ENCODE peak calls at places on chromosomes 16 and 17, in four cellular contexts. C, I, B and N are unnamed samples.

GRCh38 chr17:60311186-60311585 is 80.7 kb downstream of the USP32 start:
- DNase-seq in C (no peak), I (no peak), B (no peak), N (no peak)

GRCh38 chr16:86509759-86510464 is 415 bp upstream of the FOXF1 start:
- DNase-seq in B (no peak), C (peak), I (peak), N (peak)

GRCh38 chr17:64125937-64126336 is 4.0 kb downstream of the ERN1 start:
- DNase-seq in I (no peak), B (no peak), C (no peak), N (no peak)

GRCh38 chr17:59493867-59494266 is 71.5 kb upstream of the DHX40 start:
- DNase-seq in B (no peak), I (no peak), C (no peak), N (no peak)

GRCh38 chr17:41617136-41617535 is 4.6 kb upstream of the KRT16 start:
- DNase-seq in C (no peak), B (no peak), I (peak), N (no peak)

GRCh38 chr16:17780181-17780580 is 309.4 kb upstream of the XYLT1 start:
- DNase-seq in I (no peak), C (no peak), B (no peak), N (no peak)

GRCh38 chr16:78720416-78720815 is 621.0 kb downstream of the WWOX start:
- DNase-seq in C (no peak), I (no peak), B (no peak), N (no peak)

GRCh38 chr17:15893333-15894024 is 51.5 kb upstream of the ADORA2B start:
- DNase-seq in C (no peak), B (no peak), I (no peak), N (no peak)

GRCh38 chr17:17836818-17837379 is at the start of gene SREBF1:
- DNase-seq in C (no peak), I (peak), B (no peak), N (peak)

GRCh38 chr17:80833952-80834895 is 157.4 kb upstream of the CHMP6 start:
- DNase-seq in C (peak), I (peak), B (no peak), N (no peak)

GRCh38 chr16:57661936-57662906 is 5.9 kb upstream of the ADGRG3 start:
- DNase-seq in B (no peak), I (peak), C (no peak), N (no peak)

GRCh38 chr16:57663436-57663835 is 4.7 kb upstream of the ADGRG3 start:
- DNase-seq in C (no peak), I (peak), B (no peak), N (no peak)

GRCh38 chr16:57661510-57661909 is 6.6 kb upstream of the ADGRG3 start:
- DNase-seq in C (no peak), B (no peak), I (peak), N (no peak)

GRCh38 chr16:57658878-57659674 is 9.0 kb upstream of the ADGRG3 start:
- DNase-seq in C (no peak), B (no peak), I (peak), N (no peak)

DNA sequence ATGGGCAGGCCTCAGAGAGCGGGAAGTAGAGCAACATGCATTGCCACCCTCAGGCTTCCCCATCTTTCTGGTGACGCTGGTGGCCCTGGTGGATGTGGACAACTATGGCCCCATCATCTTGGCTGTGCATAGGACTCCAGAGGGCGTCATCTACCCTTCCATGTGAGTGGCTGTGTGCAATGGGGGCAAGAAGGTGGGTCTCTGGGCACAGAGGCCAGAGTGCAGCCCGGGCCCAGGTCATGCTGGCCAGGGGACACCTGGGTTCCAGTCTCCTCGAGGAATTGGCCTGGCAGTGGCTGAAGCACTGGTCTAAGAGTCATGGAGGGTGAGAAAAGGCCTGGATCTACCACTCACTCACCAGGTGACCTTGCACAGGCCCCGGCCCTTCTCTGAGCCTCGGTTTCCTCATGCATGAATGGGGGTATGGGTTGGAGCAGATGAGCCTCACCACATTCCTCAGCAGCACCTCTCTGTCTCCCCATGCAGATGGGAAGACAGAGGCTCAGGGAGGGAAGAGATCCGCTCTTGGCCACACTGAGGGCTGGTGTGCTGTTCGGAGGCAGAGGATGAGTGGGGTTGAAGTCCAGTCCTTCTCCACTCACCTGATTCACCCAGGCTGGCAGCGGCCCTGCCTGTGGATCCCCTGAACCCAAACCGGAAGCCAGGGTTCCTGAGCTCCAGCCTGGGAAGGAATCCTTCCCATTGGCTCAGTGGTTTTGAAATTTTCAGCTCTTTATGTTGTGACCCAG is 7.2 kb upstream of the ADGRG3 start:
- DNase-seq in C (no peak), I (peak), B (no peak), N (no peak)
- TF ChIP-seq CTCF in C (no peak), I (no peak), B (no peak), N (no peak)

GRCh38 chr17:45814622-45815606 is 29.8 kb upstream of the SPPL2C start:
- DNase-seq in C (no peak), B (no peak), I (no peak), N (no peak)

GRCh38 chr17:45808845-45809244 is 24.7 kb downstream of the CRHR1 start:
- DNase-seq in B (no peak), I (no peak), C (no peak), N (no peak)

GRCh38 chr17:45809484-45809883 is 25.4 kb downstream of the CRHR1 start:
- DNase-seq in C (no peak), B (no peak), I (no peak), N (no peak)

GRCh38 chr17:45813051-45813731 is 29.1 kb downstream of the CRHR1 start:
- DNase-seq in B (no peak), I (no peak), C (no peak), N (no peak)

GRCh38 chr17:45812102-45812501 is 28.0 kb downstream of the CRHR1 start:
- DNase-seq in C (peak), I (no peak), B (no peak), N (no peak)
- TF ChIP-seq CTCF in C (no peak), I (no peak), B (no peak), N (no peak)

DNA sequence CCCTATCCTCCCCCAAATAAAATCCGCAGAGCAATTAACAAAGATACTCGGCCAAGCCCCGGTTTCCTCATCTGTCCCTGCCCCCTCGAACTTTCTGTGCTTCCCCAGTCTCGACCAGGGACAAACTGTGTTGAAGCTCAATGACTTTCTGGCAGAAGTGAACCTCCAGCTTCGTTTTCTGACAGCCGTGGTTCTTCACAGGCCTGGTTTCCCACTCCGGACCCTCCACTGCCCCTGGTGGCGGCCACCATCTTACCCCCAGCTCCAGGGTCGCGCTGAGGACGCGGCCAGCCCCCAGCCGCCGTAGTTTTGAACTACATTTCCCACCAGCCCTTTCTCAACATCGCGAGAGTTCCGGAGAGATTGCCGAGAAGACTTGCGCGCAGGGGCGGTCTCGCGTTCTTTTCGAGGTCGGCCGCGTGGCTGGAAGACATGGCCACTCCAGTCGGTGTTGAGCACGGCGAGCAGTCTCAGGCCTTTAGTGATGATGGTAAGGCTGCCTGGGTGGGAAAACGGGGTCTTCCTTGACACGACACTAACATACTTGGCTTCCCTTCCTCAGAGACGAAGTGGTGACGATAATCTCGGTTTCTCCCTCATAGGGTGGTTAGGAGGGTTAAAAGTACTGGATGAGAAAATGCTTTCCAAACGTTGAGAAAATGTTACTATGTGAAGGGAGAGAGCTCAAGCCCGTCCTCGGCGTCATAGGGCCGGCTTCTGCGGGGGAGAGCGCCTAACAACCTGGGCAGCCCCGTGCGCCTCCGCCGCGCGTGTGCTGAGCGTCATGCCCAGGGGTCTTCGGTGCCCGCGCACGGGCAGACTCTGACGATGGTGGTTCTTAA is 17.7 kb downstream of the PRCD start:
- DNase-seq in I (peak), B (peak), C (peak), N (peak)
- TF ChIP-seq CTCF in I (peak), B (peak), C (peak), N (peak)

GRCh38 chr17:50426814-50427787 is 1.1 kb downstream of the ACSF2 start:
- DNase-seq in C (peak), B (no peak), I (no peak), N (peak)
- TF ChIP-seq CTCF in C (peak), B (peak), I (no peak), N (peak)

GRCh38 chr17:32261937-32262510 is 3.6 kb upstream of the RHBDL3 start:
- DNase-seq in I (peak), B (no peak), C (no peak), N (no peak)

GRCh38 chr17:32264823-32265191 is 825 bp upstream of the RHBDL3 start:
- DNase-seq in C (no peak), B (no peak), I (peak), N (no peak)

GRCh38 chr17:32265896-32266388 is 310 bp downstream of the RHBDL3 start:
- DNase-seq in I (no peak), C (no peak), B (no peak), N (no peak)

GRCh38 chr17:32265192-32265895 is at the start of gene RHBDL3:
- DNase-seq in C (no peak), I (peak), B (no peak), N (no peak)

GRCh38 chr17:32264140-32264799 is 1.4 kb upstream of the RHBDL3 start:
- DNase-seq in C (no peak), B (no peak), I (peak), N (no peak)
- TF ChIP-seq CTCF in C (peak), B (no peak), I (no peak), N (no peak)

GRCh38 chr16:19883296-19883951 is 1.2 kb downstream of the GPRC5B start:
- DNase-seq in I (peak), C (no peak), B (no peak), N (peak)

GRCh38 chr16:19886061-19886792 is 1.6 kb upstream of the GPRC5B start:
- DNase-seq in I (peak), C (peak), B (peak), N (peak)

GRCh38 chr16:19884021-19884485 is 595 bp downstream of the GPRC5B start:
- DNase-seq in B (no peak), I (peak), C (no peak), N (peak)

GRCh38 chr16:19885456-19886060 is 910 bp upstream of the GPRC5B start:
- DNase-seq in B (no peak), I (no peak), C (no peak), N (no peak)

DNA sequence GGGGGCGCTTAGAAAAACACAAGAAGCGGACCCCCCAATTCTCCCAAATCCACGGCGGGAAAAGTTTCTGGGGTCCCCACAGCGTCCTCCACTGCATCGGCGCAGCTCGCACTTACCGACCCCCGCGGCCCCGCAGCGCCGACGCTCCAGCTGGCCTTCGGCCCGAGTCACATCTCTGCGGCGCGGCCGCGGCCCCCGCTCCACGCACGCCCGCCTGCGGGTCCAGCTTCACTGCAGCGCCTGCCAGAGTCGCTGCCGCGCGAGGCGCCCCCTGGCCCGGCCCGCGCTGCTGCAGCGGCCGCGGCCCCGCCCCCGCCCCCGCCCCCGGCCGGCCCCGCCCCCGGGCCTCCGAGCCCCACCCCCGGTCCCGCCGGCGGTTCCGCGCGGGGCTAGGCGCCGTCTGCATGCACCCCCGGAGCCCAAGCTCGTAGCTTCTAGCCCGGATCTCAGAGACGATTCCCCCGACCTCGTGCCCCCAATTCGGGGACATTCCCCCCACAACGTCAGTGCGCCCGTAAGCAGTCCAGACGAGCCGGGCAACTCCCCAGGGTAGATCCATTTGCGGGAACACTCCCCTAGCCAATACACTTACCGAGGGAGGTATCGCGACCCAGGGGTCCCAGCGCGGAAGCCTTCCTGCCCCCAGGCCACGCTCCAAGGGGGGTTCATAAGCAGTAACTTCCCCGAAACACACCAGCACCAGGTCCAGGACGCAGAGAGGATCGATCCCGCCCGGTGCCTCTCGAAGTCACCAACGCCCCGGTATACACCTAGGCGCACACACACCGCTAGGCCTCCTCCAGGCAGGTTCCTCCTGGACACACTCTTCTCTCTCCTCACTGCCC is at the start of gene GPRC5B:
- DNase-seq in I (peak), C (no peak), B (no peak), N (peak)
- TF ChIP-seq CTCF in I (peak), C (no peak), B (no peak), N (peak)

DNA sequence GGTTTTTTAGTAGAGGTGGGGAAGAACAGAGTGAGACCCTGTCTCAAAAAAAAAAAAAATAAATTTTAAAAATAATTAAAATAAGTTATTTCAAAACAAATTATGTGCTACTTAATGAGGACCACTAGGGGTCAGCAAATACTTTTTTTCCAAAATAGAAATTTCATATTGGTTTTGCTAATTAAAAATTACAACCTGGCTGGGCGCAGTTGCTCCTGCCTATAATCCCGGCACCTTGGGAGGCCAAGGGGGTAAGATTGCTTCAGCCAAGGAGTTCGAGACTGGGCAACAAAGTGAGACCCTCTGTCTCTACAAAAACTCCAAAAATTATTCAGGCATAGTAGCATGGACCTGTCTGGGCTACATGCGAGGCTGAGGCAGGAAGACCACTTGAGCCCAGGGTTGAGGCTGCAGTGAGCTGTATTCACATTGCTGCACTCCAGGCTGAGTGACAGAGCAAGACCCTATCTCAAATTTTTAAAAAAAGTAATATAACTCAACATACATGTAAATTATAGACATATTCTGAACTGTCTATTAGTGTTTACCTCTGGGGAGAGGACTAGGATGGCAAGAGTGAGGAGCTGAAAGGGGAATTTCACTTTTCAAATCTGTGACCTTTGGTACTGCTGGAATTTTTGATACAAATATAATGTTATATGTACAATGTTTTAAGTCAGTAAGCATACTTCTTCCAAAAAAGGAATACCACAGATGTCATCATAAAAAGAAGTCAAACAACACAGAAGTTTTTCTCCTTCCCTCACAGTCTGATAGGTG is 8.1 kb downstream of the MEIOB start:
- DNase-seq in I (no peak), C (peak), B (no peak), N (no peak)
- TF ChIP-seq CTCF in I (peak), C (peak), B (peak), N (no peak)